ENCODE peak calls at places on chromosomes 16 and 17, in five cellular contexts. Q is stimulated activated CD4-positive, alpha-beta T cell treated with anti-CD3 and anti-CD28 coated beads, Interleukin-15, amount 100 ng/mL, for 1 hour; L is fibroblast of gingiva; X is NCI-H1105 treated with DMSO at 0.1 percent for 48 hours; T is K562. P is an unnamed sample.

GRCh38 chr17:45719335-45720071 is 64.6 kb upstream of the CRHR1 start:
- DNase-seq in Q (no peak), L (peak; percentile 31), X (no peak), T (peak; percentile 24), P (peak; percentile 91)

GRCh38 chr16:74691093-74691855 is 9.4 kb downstream of the MLKL start:
- DNase-seq in Q (no peak), L (peak; percentile 64), X (no peak), T (no peak), P (peak; percentile 46)

GRCh38 chr17:39579318-39580081 is 28.2 kb downstream of the NEUROD2 start:
- DNase-seq in Q (no peak), L (no peak), X (peak; percentile 26), T (no peak), P (no peak)

GRCh38 chr17:57085448-57086068 is 512 bp downstream of the AKAP1 start:
- DNase-seq in Q (peak; percentile 26), L (peak; percentile 20), X (peak; percentile 47), T (peak; percentile 83), P (peak; percentile 71)

GRCh38 chr17:75587718-75588545 is at the start of gene MYO15B:
- DNase-seq in Q (peak; percentile 20), L (no peak), X (peak; percentile 57), T (peak; percentile 43), P (no peak)

GRCh38 chr16:85084841-85085535 is 27.3 kb downstream of the CIBAR2 start:
- DNase-seq in Q (no peak), L (no peak), X (no peak), T (no peak), P (no peak)

GRCh38 chr16:80735846-80736245 is 68.6 kb downstream of the CDYL2 start:
- DNase-seq in Q (no peak), L (no peak), X (no peak), T (no peak), P (no peak)

GRCh38 chr17:65472602-65473001 is 88.8 kb downstream of the AXIN2 start:
- DNase-seq in Q (no peak), L (peak; percentile 86), X (no peak), T (no peak), P (no peak)

GRCh38 chr16:4123617-4124300 is 7.5 kb upstream of the ADCY9 start:
- DNase-seq in Q (no peak), L (peak; percentile 39), X (no peak), T (no peak), P (peak; percentile 77)

P was measured in ELR.